ENCODE peak calls at places on chromosomes 6 and 20, in seven cellular contexts. I, D, H, T, E, K and C are unnamed samples. For H3K4me1, the result is how much of the 10 kb centered on the place peaks cover.

GRCh38 chr6:109050012-109050411 is 44.6 kb downstream of the SESN1 start:
- DNase-seq in E (no peak), D (no peak), I (no peak), H (no peak), K (no peak), T (no peak), C (peak)

GRCh38 chr20:58938541-58938940 is 42.5 kb upstream of the NELFCD start:
- DNase-seq in K (no peak), H (no peak), T (no peak), I (no peak), D (no peak), E (no peak), C (no peak)

GRCh38 chr20:53370345-53370961 is 223.2 kb downstream of the ZNF217 start:
- DNase-seq in T (no peak), D (no peak), E (no peak), I (no peak), K (peak), H (no peak), C (no peak)

GRCh38 chr6:73675466-73676098 is 20.4 kb upstream of the CD109 start:
- DNase-seq in K (peak), D (peak), E (peak), H (peak), I (no peak), T (peak), C (peak)

GRCh38 chr20:17676378-17676759 is 5.7 kb downstream of the RRBP1 start:
- DNase-seq in D (no peak), E (no peak), T (peak), K (no peak), H (peak), I (no peak), C (no peak)

GRCh38 chr20:23446505-23446904 is 6.2 kb downstream of the CST11 start:
- DNase-seq in D (peak), K (peak), H (no peak), I (no peak), E (peak), T (no peak), C (no peak)

GRCh38 chr6:24899647-24900325 is 36.0 kb downstream of the RIPOR2 start:
- DNase-seq in T (no peak), E (no peak), H (no peak), K (no peak), I (no peak), D (no peak), C (no peak)

GRCh38 chr6:153167026-153167891 is 36.2 kb upstream of the RGS17 start:
- DNase-seq in H (no peak), K (no peak), I (no peak), D (peak), E (no peak), T (no peak), C (no peak)

GRCh38 chr6:30820196-30820595 is 64.1 kb upstream of the DDR1 start:
- DNase-seq in H (peak), D (peak), T (no peak), K (peak), I (no peak), E (no peak), C (peak)

GRCh38 chr6:136920858-136921520 is 1.1 kb upstream of the SLC35D3 start:
- DNase-seq in H (no peak), K (peak), I (peak), T (no peak), E (peak), D (peak), C (no peak)

GRCh38 chr20:59985864-59986263 is 27.6 kb downstream of the CDH26 start:
- DNase-seq in T (no peak), H (no peak), K (no peak), I (no peak), D (no peak), E (no peak), C (no peak)

GRCh38 chr20:32472581-32473207 is 112.4 kb downstream of the NOL4L start:
- DNase-seq in T (no peak), D (no peak), K (no peak), E (no peak), H (no peak), I (no peak), C (no peak)

GRCh38 chr20:32474717-32474966 is 110.5 kb downstream of the NOL4L start:
- DNase-seq in I (no peak), D (no peak), E (no peak), T (no peak), H (no peak), K (no peak), C (no peak)

GRCh38 chr20:32474967-32475819 is 109.9 kb downstream of the NOL4L start:
- DNase-seq in D (peak), T (peak), E (peak), H (peak), K (peak), I (peak), C (peak)

GRCh38 chr20:32473231-32474008 is 111.7 kb downstream of the NOL4L start:
- DNase-seq in E (peak), D (no peak), T (peak), I (peak), H (no peak), K (peak), C (no peak)

GRCh38 chr20:32474009-32474716 is 111.0 kb downstream of the NOL4L start:
- DNase-seq in I (peak), H (no peak), E (no peak), T (no peak), D (no peak), K (peak), C (no peak)
- H3K4me1 ChIP-seq in I (half or more), H (under half), E (under half), T (under half), D (under half), K (half or more), C (under half)

DNA sequence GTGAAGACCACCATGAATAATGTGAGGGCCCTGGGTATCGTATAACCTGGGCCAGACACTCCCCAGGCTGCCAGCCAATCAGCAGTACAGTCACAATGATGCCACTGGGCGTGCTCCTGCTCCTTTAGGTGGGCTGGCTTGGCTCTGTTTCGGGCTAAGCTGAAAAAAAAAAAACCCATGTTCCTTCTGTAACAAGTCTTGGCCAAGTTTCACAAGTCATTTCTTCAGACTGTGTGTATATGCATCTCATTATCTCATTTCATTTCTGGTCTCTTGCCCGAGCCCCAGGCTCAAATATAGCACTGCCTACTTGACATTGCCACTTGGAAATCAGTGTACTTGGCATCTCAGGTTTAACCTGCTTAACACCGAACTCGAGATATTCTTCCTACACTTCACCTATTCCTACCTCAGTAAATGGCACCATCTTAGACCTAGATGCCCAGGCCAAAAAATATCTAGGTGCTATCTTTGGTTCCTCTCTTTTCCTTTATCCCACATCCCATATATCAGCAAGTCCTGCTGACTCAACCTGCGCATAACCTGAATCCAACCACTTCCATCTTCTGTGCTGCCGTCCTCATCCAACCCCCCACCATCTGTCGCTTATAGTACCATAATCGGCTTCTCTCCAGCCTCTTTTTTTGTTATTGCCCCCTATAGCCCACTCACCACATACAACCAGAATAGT is 1.8 kb downstream of the UQCC2 start:
- DNase-seq in K (no peak), D (no peak), E (no peak), I (peak), T (no peak), H (no peak), C (no peak)
- H3K4me3 ChIP-seq in K (no peak), D (no peak), E (no peak), I (no peak), T (no peak), H (no peak), C (no peak)

DNA sequence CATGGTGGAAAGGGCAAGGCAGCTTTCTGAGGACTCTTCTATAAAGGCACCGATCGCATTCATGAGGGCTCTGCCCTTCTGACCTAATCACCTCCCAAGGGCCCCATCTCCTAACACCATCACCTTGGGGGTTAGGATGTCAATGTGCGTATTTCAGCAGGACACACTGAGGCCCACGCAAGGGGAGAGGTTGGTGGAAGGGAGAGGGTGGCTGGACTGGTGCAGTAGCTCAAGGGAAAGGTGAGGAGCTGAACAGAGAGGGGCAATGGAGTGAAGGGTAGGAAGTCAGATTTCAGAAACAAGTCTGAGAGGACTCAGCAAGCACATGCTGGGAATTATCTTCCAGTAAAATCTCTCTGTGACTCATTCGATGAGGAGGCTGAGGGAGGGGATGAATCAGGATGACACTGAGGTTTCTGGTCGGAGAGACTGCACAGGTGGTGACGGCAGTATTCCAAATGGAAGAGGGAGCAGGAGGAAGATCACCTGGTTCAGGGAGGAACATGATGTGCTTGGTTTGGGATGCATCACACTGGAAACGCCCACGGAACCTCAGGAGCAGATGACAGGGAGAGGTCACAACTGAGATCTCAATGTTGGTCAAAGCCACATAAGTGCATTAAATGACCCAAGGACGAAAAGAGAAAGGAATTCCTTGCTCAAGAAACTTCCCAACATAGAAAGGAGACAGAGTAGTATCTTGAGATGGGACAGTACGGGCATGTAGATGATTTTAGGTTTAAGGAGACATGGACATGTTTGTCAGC is 67.1 kb downstream of the TFAP2A start:
- DNase-seq in D (peak), I (no peak), E (no peak), K (no peak), T (no peak), H (no peak), C (no peak)
- H3K27ac ChIP-seq in D (no peak), I (no peak), E (no peak), K (no peak), T (no peak), H (no peak), C (no peak)

GRCh38 chr6:53984581-53984980 is 126.7 kb upstream of the MLIP start:
- DNase-seq in T (no peak), E (no peak), D (no peak), H (no peak), K (no peak), I (no peak), C (no peak)

GRCh38 chr6:53986721-53987526 is 124.3 kb upstream of the MLIP start:
- DNase-seq in I (no peak), E (peak), D (peak), K (no peak), H (no peak), T (no peak), C (no peak)

GRCh38 chr6:53987527-53987888 is 123.7 kb upstream of the MLIP start:
- DNase-seq in E (no peak), H (no peak), K (no peak), I (no peak), T (no peak), D (no peak), C (no peak)

GRCh38 chr6:53985361-53985760 is 125.9 kb upstream of the MLIP start:
- DNase-seq in K (no peak), D (peak), H (no peak), I (no peak), T (no peak), E (no peak), C (no peak)

DNA sequence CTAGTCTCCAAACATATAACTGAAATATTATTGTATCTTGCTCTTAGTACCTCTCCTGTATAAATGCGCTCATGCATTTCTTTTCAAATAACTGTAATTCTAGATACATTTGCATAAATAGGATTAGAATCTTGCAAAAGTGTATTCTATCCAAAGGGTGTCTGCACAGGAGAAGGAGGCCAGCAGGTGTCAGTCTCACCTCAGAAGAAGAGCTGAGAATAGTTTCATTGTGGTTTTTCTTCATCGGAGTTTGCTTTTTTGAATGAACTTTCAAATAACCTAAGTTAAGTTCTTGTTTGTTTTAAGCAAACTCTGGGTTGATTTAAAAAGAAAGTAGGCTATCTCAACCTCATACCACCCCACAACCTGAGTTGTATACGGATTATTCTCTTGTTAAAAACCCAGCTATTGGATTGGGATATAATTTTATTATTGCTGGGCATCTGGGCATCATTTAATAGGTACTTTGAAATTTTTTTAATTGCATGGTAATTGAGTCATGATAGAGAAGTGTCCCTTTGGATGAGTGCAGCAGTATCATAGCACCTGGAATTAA is 125.0 kb upstream of the MLIP start:
- DNase-seq in T (peak), H (no peak), K (peak), D (peak), I (no peak), E (peak), C (peak)
- H3K4me1 ChIP-seq in T (under half), H (under half), K (under half), D (under half), I (under half), E (under half), C (under half)

GRCh38 chr6:6409397-6410030 is 89.1 kb upstream of the F13A1 start:
- DNase-seq in H (no peak), D (no peak), K (no peak), I (no peak), E (no peak), T (no peak), C (no peak)

GRCh38 chr6:6405997-6406699 is 85.7 kb upstream of the F13A1 start:
- DNase-seq in T (no peak), H (no peak), K (no peak), E (no peak), D (no peak), I (no peak), C (no peak)

GRCh38 chr6:6411115-6411514 is 90.7 kb upstream of the F13A1 start:
- DNase-seq in T (no peak), K (no peak), D (no peak), H (no peak), I (no peak), E (no peak), C (no peak)

GRCh38 chr6:6405031-6405430 is 84.6 kb upstream of the F13A1 start:
- DNase-seq in D (no peak), I (no peak), E (no peak), T (no peak), K (no peak), H (no peak), C (no peak)

DNA sequence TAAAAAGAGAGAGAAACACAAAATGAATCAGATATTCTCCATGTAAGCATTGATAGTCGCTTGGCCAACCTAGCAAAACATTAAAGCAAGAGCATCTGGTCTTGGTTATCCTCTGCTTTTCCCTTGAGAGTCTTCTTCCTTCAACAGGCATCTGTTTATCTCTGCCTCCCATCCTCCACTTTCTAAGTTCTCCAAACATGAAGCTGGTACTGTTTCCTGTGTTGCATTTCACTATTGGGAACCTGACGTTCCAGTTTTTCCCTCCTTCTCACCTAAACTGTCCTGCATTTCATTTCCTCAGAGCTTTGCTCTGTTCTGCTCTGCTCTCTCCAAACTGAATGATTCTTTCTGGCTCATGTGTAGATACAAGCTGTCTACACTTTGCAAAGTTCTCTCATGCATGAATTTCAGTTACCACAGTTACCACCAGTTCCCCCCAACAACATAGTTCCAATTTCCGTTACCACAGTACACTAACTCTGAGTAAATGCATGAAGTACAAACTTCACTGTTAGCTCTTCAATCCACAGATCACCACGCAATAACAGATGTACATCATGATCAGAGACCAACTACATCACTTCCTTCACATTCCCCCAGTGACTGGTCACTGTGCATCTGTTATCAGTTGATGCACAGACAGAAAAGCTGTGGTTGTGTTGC is 86.7 kb upstream of the F13A1 start:
- DNase-seq in H (no peak), K (no peak), I (no peak), D (no peak), E (no peak), T (no peak), C (no peak)
- H3K4me3 ChIP-seq in H (no peak), K (no peak), I (no peak), D (no peak), E (no peak), T (no peak), C (no peak)

GRCh38 chr20:18750735-18751134 is 62.8 kb upstream of the SCP2D1 start:
- DNase-seq in T (no peak), K (no peak), D (no peak), I (no peak), E (no peak), H (no peak), C (no peak)
- H3K27ac ChIP-seq in T (no peak), K (no peak), D (no peak), I (no peak), E (peak), H (no peak), C (no peak)